ENCODE peak calls at places on chromosomes 4 and X, in eight cellular contexts. One of them, this sample, is unnamed.

GRCh38 chrX:3231766-3232165 is 114.7 kb downstream of the MXRA5 start:
- DNase-seq in AG09309: no peak
- DNase-seq in NCI-H69: no peak
- DNase-seq in GM13976: no peak
- DNase-seq in stimulated activated CD4-positive, alpha-beta T cell treated with anti-CD3 and anti-CD28 coated beads, Interleukin-2, amount 100 ng/mL, for 24 hours: no peak
- DNase-seq in gastrocnemius medialis: no peak
- DNase-seq in right lobe of liver: no peak
- DNase-seq in HCEC 1CT: no peak
- DNase-seq in this sample: no peak

GRCh38 chr4:137609693-137610450 is 77.6 kb upstream of the PCDH18 start:
- DNase-seq in gastrocnemius medialis: no peak
- DNase-seq in right lobe of liver: no peak
- DNase-seq in AG09309: peak
- DNase-seq in HCEC 1CT: peak
- DNase-seq in stimulated activated CD4-positive, alpha-beta T cell treated with anti-CD3 and anti-CD28 coated beads, Interleukin-2, amount 100 ng/mL, for 24 hours: no peak
- DNase-seq in GM13976: no peak
- DNase-seq in NCI-H69: no peak
- DNase-seq in this sample: no peak

GRCh38 chr4:82360298-82361177 is 13.3 kb downstream of the HNRNPD start:
- DNase-seq in GM13976: no peak
- DNase-seq in AG09309: no peak
- DNase-seq in HCEC 1CT: no peak
- DNase-seq in NCI-H69: peak
- DNase-seq in stimulated activated CD4-positive, alpha-beta T cell treated with anti-CD3 and anti-CD28 coated beads, Interleukin-2, amount 100 ng/mL, for 24 hours: no peak
- DNase-seq in right lobe of liver: no peak
- DNase-seq in gastrocnemius medialis: no peak
- DNase-seq in this sample: peak

GRCh38 chr4:3250956-3251690 is 2.2 kb downstream of the MSANTD1 start:
- DNase-seq in AG09309: no peak
- DNase-seq in NCI-H69: peak
- DNase-seq in right lobe of liver: peak
- DNase-seq in stimulated activated CD4-positive, alpha-beta T cell treated with anti-CD3 and anti-CD28 coated beads, Interleukin-2, amount 100 ng/mL, for 24 hours: no peak
- DNase-seq in GM13976: no peak
- DNase-seq in gastrocnemius medialis: no peak
- DNase-seq in HCEC 1CT: no peak
- DNase-seq in this sample: no peak

GRCh38 chr4:31408136-31408535 is 688.0 kb downstream of the PCDH7 start:
- DNase-seq in HCEC 1CT: no peak
- DNase-seq in GM13976: no peak
- DNase-seq in NCI-H69: peak
- DNase-seq in right lobe of liver: no peak
- DNase-seq in AG09309: no peak
- DNase-seq in gastrocnemius medialis: no peak
- DNase-seq in stimulated activated CD4-positive, alpha-beta T cell treated with anti-CD3 and anti-CD28 coated beads, Interleukin-2, amount 100 ng/mL, for 24 hours: no peak
- DNase-seq in this sample: no peak

GRCh38 chr4:117783716-117784115 is 250.6 kb upstream of the NDST3 start:
- DNase-seq in gastrocnemius medialis: no peak
- DNase-seq in HCEC 1CT: peak
- DNase-seq in GM13976: no peak
- DNase-seq in right lobe of liver: no peak
- DNase-seq in stimulated activated CD4-positive, alpha-beta T cell treated with anti-CD3 and anti-CD28 coated beads, Interleukin-2, amount 100 ng/mL, for 24 hours: no peak
- DNase-seq in NCI-H69: peak
- DNase-seq in AG09309: no peak
- DNase-seq in this sample: peak

GRCh38 chr4:52244773-52245360 is 193.8 kb downstream of the SPATA18 start:
- DNase-seq in HCEC 1CT: no peak
- DNase-seq in right lobe of liver: no peak
- DNase-seq in GM13976: no peak
- DNase-seq in NCI-H69: peak
- DNase-seq in AG09309: no peak
- DNase-seq in gastrocnemius medialis: no peak
- DNase-seq in stimulated activated CD4-positive, alpha-beta T cell treated with anti-CD3 and anti-CD28 coated beads, Interleukin-2, amount 100 ng/mL, for 24 hours: no peak
- DNase-seq in this sample: no peak

GRCh38 chr4:55323375-55323774 is 22.7 kb upstream of the SRD5A3 start:
- DNase-seq in HCEC 1CT: no peak
- DNase-seq in NCI-H69: no peak
- DNase-seq in GM13976: no peak
- DNase-seq in stimulated activated CD4-positive, alpha-beta T cell treated with anti-CD3 and anti-CD28 coated beads, Interleukin-2, amount 100 ng/mL, for 24 hours: no peak
- DNase-seq in gastrocnemius medialis: no peak
- DNase-seq in right lobe of liver: no peak
- DNase-seq in AG09309: no peak
- DNase-seq in this sample: no peak

GRCh38 chr4:173490817-173491518 is 39.1 kb downstream of the HAND2 start:
- DNase-seq in right lobe of liver: no peak
- DNase-seq in HCEC 1CT: peak
- DNase-seq in stimulated activated CD4-positive, alpha-beta T cell treated with anti-CD3 and anti-CD28 coated beads, Interleukin-2, amount 100 ng/mL, for 24 hours: no peak
- DNase-seq in NCI-H69: peak
- DNase-seq in gastrocnemius medialis: no peak
- DNase-seq in GM13976: no peak
- DNase-seq in AG09309: no peak
- DNase-seq in this sample: peak

GRCh38 chrX:1389181-1389992 is 2.5 kb downstream of the SLC25A6 start:
- DNase-seq in right lobe of liver: no peak
- DNase-seq in stimulated activated CD4-positive, alpha-beta T cell treated with anti-CD3 and anti-CD28 coated beads, Interleukin-2, amount 100 ng/mL, for 24 hours: no peak
- DNase-seq in AG09309: no peak
- DNase-seq in HCEC 1CT: no peak
- DNase-seq in NCI-H69: no peak
- DNase-seq in GM13976: no peak
- DNase-seq in gastrocnemius medialis: no peak
- DNase-seq in this sample: no peak

GRCh38 chr4:38860788-38861424 is 4.3 kb upstream of the TLR6 start:
- DNase-seq in HCEC 1CT: peak
- DNase-seq in right lobe of liver: peak
- DNase-seq in AG09309: no peak
- DNase-seq in GM13976: peak
- DNase-seq in stimulated activated CD4-positive, alpha-beta T cell treated with anti-CD3 and anti-CD28 coated beads, Interleukin-2, amount 100 ng/mL, for 24 hours: peak
- DNase-seq in NCI-H69: peak
- DNase-seq in gastrocnemius medialis: no peak
- DNase-seq in this sample: peak